ENCODE peak calls at places on chromosome X, in four cellular contexts. W is uterus, R is choroid plexus epithelial cell, L is prostate gland. D is an unnamed sample.

GRCh38 chrX:80817002-80817401 is 7.3 kb upstream of the BRWD3 start:
- DNase-seq in W (no peak), R (peak), L (no peak), D (peak)

GRCh38 chrX:70196961-70197805 is 19.9 kb downstream of the DGAT2L6 start:
- DNase-seq in L (peak), R (peak), W (peak), D (peak)

GRCh38 chrX:115367455-115367854 is 77.9 kb downstream of the LUZP4 start:
- DNase-seq in R (peak), L (no peak), W (no peak), D (peak)

GRCh38 chrX:153766871-153767673 is 3.0 kb downstream of the PLXNB3 start:
- DNase-seq in R (no peak), W (peak), L (no peak), D (no peak)

GRCh38 chrX:68261060-68261672 is 172.1 kb downstream of the OPHN1 start:
- DNase-seq in W (no peak), R (peak), L (no peak), D (peak)

GRCh38 chrX:152600853-152601635 is 36.7 kb upstream of the GABRQ start:
- DNase-seq in W (no peak), L (no peak), R (no peak), D (no peak)

GRCh38 chrX:51860679-51861078 is 32.7 kb upstream of the MAGED1 start:
- DNase-seq in R (peak), W (no peak), L (peak), D (peak)

GRCh38 chrX:70038951-70039350 is 10.8 kb downstream of the AWAT2 start:
- DNase-seq in R (no peak), W (no peak), L (no peak), D (peak)

GRCh38 chrX:109879991-109880390 is 122.9 kb upstream of the TMEM164 start:
- DNase-seq in L (no peak), W (no peak), R (no peak), D (no peak)

GRCh38 chrX:101337776-101338271 is 10.7 kb downstream of the TIMM8A start:
- DNase-seq in W (no peak), R (no peak), L (no peak), D (no peak)

GRCh38 chrX:39551748-39552147 is 546.0 kb downstream of the BCOR start:
- DNase-seq in R (no peak), L (no peak), W (no peak), D (no peak)

GRCh38 chrX:154489182-154489581 is 1.2 kb downstream of the SLC10A3 start:
- DNase-seq in R (no peak), W (no peak), L (no peak), D (no peak)

GRCh38 chrX:119684916-119685224 is 8.1 kb downstream of the SEPTIN6 start:
- DNase-seq in W (no peak), R (no peak), L (no peak), D (no peak)
- H3K4me3 ChIP-seq in W (no peak), R (no peak), L (no peak), D (no peak)

DNA sequence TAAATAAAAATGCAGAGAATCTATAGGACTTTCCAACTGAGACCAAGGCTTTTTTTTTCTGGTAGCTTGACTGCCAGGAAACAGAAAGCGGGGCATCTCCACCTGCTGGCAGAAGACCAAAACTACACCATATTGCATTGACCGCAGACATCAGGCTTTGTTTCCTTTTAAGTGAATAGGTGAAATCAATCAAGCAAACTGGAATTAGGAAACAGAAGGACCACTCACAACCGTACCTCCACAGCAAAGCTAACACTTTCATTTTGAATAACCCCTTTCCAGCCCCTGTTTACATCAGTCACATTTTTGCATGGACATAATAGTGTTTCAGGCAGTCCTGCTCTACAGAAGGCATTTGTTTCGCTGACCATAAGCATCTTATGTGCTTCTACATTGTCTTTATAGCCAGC is 218.2 kb downstream of the IDS start:
- DNase-seq in R (peak), W (no peak), L (peak), D (peak)
- TF ChIP-seq CTCF in R (peak), W (peak), L (peak), D (peak)

DNA sequence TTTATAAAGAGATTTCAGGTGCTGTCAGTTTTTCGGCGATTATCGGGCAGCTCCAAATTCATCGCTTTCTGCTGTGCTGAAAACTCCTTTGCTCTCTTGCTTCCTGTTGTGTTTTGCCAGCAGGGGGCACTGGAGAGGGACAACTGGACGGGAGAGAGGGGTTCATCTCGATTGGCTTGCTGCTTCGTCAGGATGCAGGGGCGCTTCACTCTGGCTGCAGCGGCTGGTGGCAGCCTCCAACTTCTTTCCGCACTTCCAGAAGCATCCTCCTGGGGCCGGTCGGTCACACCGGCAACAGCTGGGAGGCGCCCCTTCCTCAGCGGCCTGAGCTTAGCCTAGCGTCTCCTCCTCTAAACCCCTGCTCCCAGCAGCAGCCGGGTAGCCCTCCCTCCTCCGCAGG is 29.5 kb downstream of the MSL3 start:
- DNase-seq in R (peak), W (peak), L (peak), D (peak)
- H3K4me3 ChIP-seq in R (peak), W (peak), L (no peak), D (peak)

DNA sequence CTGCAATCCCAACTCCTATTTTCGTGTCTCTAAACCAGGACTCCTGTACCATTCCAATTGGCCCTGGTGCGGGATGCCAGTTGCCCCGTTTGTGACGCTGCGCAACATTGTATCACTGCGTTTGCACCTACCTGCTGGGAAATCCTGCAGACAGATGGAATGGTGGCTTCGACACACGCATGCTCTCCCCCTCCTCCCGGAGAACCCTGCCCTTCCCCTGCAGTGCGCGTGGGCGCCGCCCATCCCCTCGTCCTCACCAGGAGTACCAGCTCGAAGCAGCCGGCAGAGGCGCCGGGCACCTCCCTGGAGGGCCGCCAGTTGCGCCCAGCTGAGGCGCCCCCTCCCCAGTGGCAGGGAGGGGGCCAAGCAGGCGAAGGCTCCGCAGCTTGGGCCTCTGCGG is 1.4 kb downstream of the DGKK start:
- DNase-seq in R (no peak), L (no peak), W (no peak), D (no peak)
- TF ChIP-seq CTCF in R (no peak), L (no peak), W (no peak), D (no peak)

GRCh38 chrX:37906357-37906756 is 59.0 kb upstream of the DYNLT3 start:
- DNase-seq in W (no peak), R (no peak), L (no peak), D (no peak)
- H3K4me3 ChIP-seq in W (no peak), R (peak), L (no peak), D (peak)

GRCh38 chrX:49627030-49627777 is 28.4 kb downstream of the GAGE1 start:
- DNase-seq in R (no peak), W (no peak), L (no peak), D (no peak)
- TF ChIP-seq CTCF in R (no peak), W (no peak), L (no peak), D (no peak)

GRCh38 chrX:21373001-21373400 is 1.2 kb upstream of the CNKSR2 start:
- DNase-seq in R (no peak), L (no peak), W (no peak), D (no peak)

GRCh38 chrX:21375795-21376069 is 1.5 kb downstream of the CNKSR2 start:
- DNase-seq in W (no peak), L (no peak), R (no peak), D (no peak)

GRCh38 chrX:21374994-21375794 is 976 bp downstream of the CNKSR2 start:
- DNase-seq in L (no peak), W (no peak), R (no peak), D (no peak)

GRCh38 chrX:21374163-21374993 is at the start of gene CNKSR2:
- DNase-seq in R (peak), L (peak), W (peak), D (peak)

GRCh38 chrX:21373637-21374162 is 518 bp upstream of the CNKSR2 start:
- DNase-seq in W (no peak), R (no peak), L (peak), D (no peak)
- H3K4me3 ChIP-seq in W (peak), R (peak), L (peak), D (peak)